ENCODE peak calls at places on chromosomes 12 and 14, in ten cellular contexts. B, Q, Y, X, E, J, V, D, C and G are unnamed samples.

GRCh38 chr14:37253905-37254304 is 56.2 kb downstream of the MIPOL1 start:
- DNase-seq in B (peak), Q (peak), Y (peak), X (peak), E (peak), J (no peak), V (no peak), D (no peak), C (no peak), G (peak)

GRCh38 chr14:61547186-61548121 is 147.9 kb upstream of the HIF1A start:
- DNase-seq in B (peak), Q (peak), Y (no peak), X (no peak), E (no peak), J (no peak), V (no peak), D (no peak), C (no peak), G (peak)

GRCh38 chr14:75418779-75419768 is 8.7 kb upstream of the JDP2 start:
- DNase-seq in B (no peak), Q (no peak), Y (no peak), X (no peak), E (no peak), J (no peak), V (no peak), D (no peak), C (peak), G (no peak)

GRCh38 chr14:21894003-21894897 is 220.6 kb upstream of the OR4E1 start:
- DNase-seq in B (peak), Q (no peak), Y (no peak), X (no peak), E (no peak), J (no peak), V (no peak), D (peak), C (peak), G (no peak)

GRCh38 chr12:42705863-42706262 is 116.3 kb upstream of the PRICKLE1 start:
- DNase-seq in B (peak), Q (peak), Y (no peak), X (peak), E (peak), J (no peak), V (no peak), D (peak), C (no peak), G (peak)

GRCh38 chr14:105067140-105067968 is 2.1 kb upstream of the GPR132 start:
- DNase-seq in B (peak), Q (peak), Y (no peak), X (peak), E (no peak), J (no peak), V (no peak), D (no peak), C (no peak), G (peak)

GRCh38 chr14:95056476-95056875 is 100.9 kb downstream of the DICER1 start:
- DNase-seq in B (no peak), Q (no peak), Y (peak), X (peak), E (no peak), J (no peak), V (peak), D (no peak), C (no peak), G (no peak)

GRCh38 chr12:62703011-62703380 is 232.0 kb downstream of the PPM1H start:
- DNase-seq in B (no peak), Q (peak), Y (no peak), X (no peak), E (no peak), J (no peak), V (no peak), D (no peak), C (no peak), G (no peak)

GRCh38 chr12:7411343-7411742 is 32.6 kb downstream of the CD163L1 start:
- DNase-seq in B (no peak), Q (peak), Y (no peak), X (no peak), E (no peak), J (no peak), V (no peak), D (no peak), C (no peak), G (no peak)

GRCh38 chr14:80965041-80965440 is 9.6 kb downstream of the TSHR start:
- DNase-seq in B (peak), Q (no peak), Y (no peak), X (no peak), E (no peak), J (no peak), V (no peak), D (no peak), C (no peak), G (no peak)

GRCh38 chr12:58633479-58633878 is 286.8 kb downstream of the LRIG3 start:
- DNase-seq in B (peak), Q (peak), Y (no peak), X (no peak), E (no peak), J (no peak), V (no peak), D (no peak), C (no peak), G (peak)

GRCh38 chr12:125983094-125983783 is 918.0 kb downstream of the AACS start:
- DNase-seq in B (no peak), Q (peak), Y (peak), X (peak), E (no peak), J (no peak), V (no peak), D (no peak), C (peak), G (no peak)

GRCh38 chr12:115456946-115457689 is 773.1 kb upstream of the TBX3 start:
- DNase-seq in B (no peak), Q (no peak), Y (peak), X (no peak), E (no peak), J (no peak), V (no peak), D (no peak), C (peak), G (no peak)

GRCh38 chr12:123931686-123932321 is 40.8 kb downstream of the CCDC92 start:
- DNase-seq in B (no peak), Q (no peak), Y (no peak), X (no peak), E (no peak), J (peak), V (no peak), D (no peak), C (no peak), G (no peak)